ENCODE peak calls at places on chromosomes 4 and X, in four cellular contexts. B, I, C and J are unnamed samples.

GRCh38 chr4:183241322-183241640 is 78.8 kb downstream of the CLDN22 start:
- DNase-seq in C (no peak), I (peak), B (peak), J (peak)

GRCh38 chrX:48957477-48957826 is at the start of gene OTUD5:
- DNase-seq in C (peak), B (no peak), I (no peak), J (peak)

GRCh38 chr4:83219344-83219990 is 65.1 kb downstream of the COQ2 start:
- DNase-seq in I (peak), C (peak), B (no peak), J (peak)

GRCh38 chr4:105944535-105944934 is 49.3 kb downstream of the NPNT start:
- DNase-seq in B (peak), C (no peak), I (peak), J (peak)

GRCh38 chr4:38119663-38120374 is 159.6 kb downstream of the PTTG2 start:
- DNase-seq in C (no peak), B (peak), I (peak), J (peak)

GRCh38 chr4:82957045-82957444 is 53.6 kb downstream of the LIN54 start:
- DNase-seq in B (no peak), C (no peak), I (no peak), J (no peak)

GRCh38 chr4:52892880-52893279 is 30.8 kb downstream of the RASL11B start:
- DNase-seq in B (no peak), C (no peak), I (no peak), J (no peak)

GRCh38 chr4:16757080-16757521 is 141.3 kb downstream of the LDB2 start:
- DNase-seq in B (no peak), I (peak), C (no peak), J (peak)

GRCh38 chrX:155094468-155095061 is 23.3 kb downstream of the BRCC3 start:
- DNase-seq in I (peak), B (peak), C (no peak), J (peak)

GRCh38 chrX:119479845-119480244 is 11.6 kb downstream of the SLC25A5 start:
- DNase-seq in B (no peak), C (no peak), I (no peak), J (no peak)

GRCh38 chr4:123361195-123361861 is 35.3 kb upstream of the SPRY1 start:
- DNase-seq in B (peak), C (no peak), I (peak), J (peak)

GRCh38 chr4:33924239-33924638 is 2320.1 kb downstream of the ARAP2 start:
- DNase-seq in I (peak), B (peak), C (peak), J (peak)

GRCh38 chrX:139826065-139827044 is 106.5 kb downstream of the ATP11C start:
- DNase-seq in B (peak), C (no peak), I (peak), J (peak)

GRCh38 chrX:150805736-150806135 is 92.7 kb downstream of the CD99L2 start:
- DNase-seq in B (no peak), I (no peak), C (no peak), J (no peak)

GRCh38 chr4:137960371-137961050 is 281.6 kb downstream of the SLC7A11 start:
- DNase-seq in I (peak), C (no peak), B (peak), J (peak)

GRCh38 chr4:62717144-62717543 is 1517.0 kb downstream of the ADGRL3 start:
- DNase-seq in I (no peak), B (no peak), C (no peak), J (no peak)